ENCODE peak calls at places on chromosome 5, in six cellular contexts. W is H54, U is Caki2, V is NCI-H1105, D is NCI-H2029, L is GM12892. E is an unnamed sample.

GRCh38 chr5:151523335-151523734 is 67.8 kb downstream of the FAT2 start:
- DNase-seq in W (peak), U (peak), V (no peak), D (peak), L (peak), E (no peak)

GRCh38 chr5:86951761-86952160 is 315.9 kb upstream of the RASA1 start:
- DNase-seq in W (no peak), U (no peak), V (no peak), D (no peak), L (no peak), E (no peak)

GRCh38 chr5:54758038-54758437 is 227.4 kb downstream of the ESM1 start:
- DNase-seq in W (no peak), U (no peak), V (no peak), D (no peak), L (no peak), E (no peak)

GRCh38 chr5:119318256-119318914 is 37.4 kb upstream of the TNFAIP8 start:
- DNase-seq in W (no peak), U (no peak), V (no peak), D (no peak), L (no peak), E (no peak)

GRCh38 chr5:142426129-142426641 is 101.4 kb upstream of the SPRY4 start:
- DNase-seq in W (peak), U (no peak), V (no peak), D (no peak), L (no peak), E (no peak)

GRCh38 chr5:10553476-10553875 is 10.4 kb upstream of the ANKRD33B start:
- DNase-seq in W (no peak), U (no peak), V (no peak), D (no peak), L (no peak), E (no peak)

GRCh38 chr5:132475531-132475930 is 15.0 kb downstream of the IRF1 start:
- DNase-seq in W (no peak), U (no peak), V (no peak), D (no peak), L (no peak), E (no peak)

GRCh38 chr5:121949885-121950284 is 11.9 kb upstream of the SRFBP1 start:
- DNase-seq in W (peak), U (no peak), V (peak), D (peak), L (no peak), E (no peak)

GRCh38 chr5:96017951-96018350 is 56.3 kb upstream of the ELL2 start:
- DNase-seq in W (no peak), U (no peak), V (no peak), D (no peak), L (no peak), E (no peak)

GRCh38 chr5:140988036-140988997 is 22.0 kb downstream of the PCDHAC2 start:
- DNase-seq in W (no peak), U (no peak), V (no peak), D (no peak), L (no peak), E (no peak)

GRCh38 chr5:179235416-179236400 is 109.6 kb downstream of the ADAMTS2 start:
- DNase-seq in W (no peak), U (no peak), V (no peak), D (no peak), L (no peak), E (peak)

E was measured in posterior vena cava.